ENCODE peak calls at places on chromosomes 16 and 17, in five cellular contexts. D, P, R, H and F are unnamed samples.

GRCh38 chr17:62705781-62706597 is 78.5 kb downstream of the MRC2 start:
- DNase-seq in R (no peak), P (no peak), D (no peak), H (peak), F (no peak)

GRCh38 chr16:57529324-57530103 is 6.9 kb downstream of the CCDC102A start:
- DNase-seq in H (peak), P (no peak), D (no peak), R (no peak), F (no peak)

GRCh38 chr16:68985268-68985667 is 120.2 kb upstream of the HAS3 start:
- DNase-seq in D (no peak), R (no peak), H (no peak), P (no peak), F (no peak)

GRCh38 chr16:53209489-53209888 is 154.7 kb downstream of the CHD9 start:
- DNase-seq in H (no peak), P (no peak), D (no peak), R (no peak), F (no peak)

GRCh38 chr16:51392651-51393187 is 241.6 kb upstream of the SALL1 start:
- DNase-seq in P (no peak), H (peak), D (no peak), R (no peak), F (no peak)

GRCh38 chr16:35689764-35690163 is 2230.4 kb downstream of the TP53TG3F start:
- DNase-seq in H (no peak), R (no peak), P (no peak), D (no peak), F (no peak)

GRCh38 chr17:52237151-52237550 is 78.6 kb upstream of the CA10 start:
- DNase-seq in D (no peak), H (no peak), P (no peak), R (no peak), F (no peak)

GRCh38 chr16:24206926-24207325 is 49.2 kb upstream of the CACNG3 start:
- DNase-seq in D (no peak), R (no peak), P (no peak), H (no peak), F (no peak)

GRCh38 chr16:1042776-1043349 is 29.7 kb upstream of the SSTR5 start:
- DNase-seq in D (no peak), P (no peak), R (no peak), H (no peak), F (no peak)

GRCh38 chr16:56317998-56318912 is 107.1 kb downstream of the AMFR start:
- DNase-seq in H (peak), R (peak), D (peak), P (no peak), F (peak)

GRCh38 chr17:49616086-49616485 is 40.4 kb downstream of the NXPH3 start:
- DNase-seq in H (no peak), D (no peak), R (no peak), P (no peak), F (no peak)

GRCh38 chr17:57603978-57604377 is 141.1 kb downstream of the CCDC182 start:
- DNase-seq in H (no peak), D (no peak), P (peak), R (peak), F (peak)

GRCh38 chr17:41505007-41505835 is at the start of gene KRT13:
- DNase-seq in H (no peak), P (no peak), R (no peak), D (no peak), F (no peak)

GRCh38 chr17:80878876-80879722 is 112.5 kb upstream of the CHMP6 start:
- DNase-seq in P (no peak), D (peak), H (no peak), R (no peak), F (no peak)

GRCh38 chr16:84647830-84648594 is at the start of gene KLHL36:
- DNase-seq in H (peak), P (no peak), R (peak), D (peak), F (peak)

GRCh38 chr16:996672-997071 is 15.1 kb downstream of the SOX8 start:
- DNase-seq in R (peak), P (no peak), H (no peak), D (no peak), F (no peak)

GRCh38 chr16:12027091-12027490 is 50.6 kb downstream of the SNX29 start:
- DNase-seq in D (no peak), R (no peak), H (no peak), P (no peak), F (no peak)

GRCh38 chr17:44203731-44204452 is 4.2 kb upstream of the ATXN7L3 start:
- DNase-seq in D (no peak), R (no peak), H (peak), P (peak), F (no peak)

GRCh38 chr16:1572664-1573063 is 39.2 kb downstream of the TMEM204 start:
- DNase-seq in D (no peak), H (no peak), R (no peak), P (no peak), F (no peak)